ENCODE peak calls at places on chromosomes 4 and X, in four cellular contexts. One of them, this sample, is unnamed.

GRCh38 chrX:106912864-106913263 is 7.3 kb upstream of the CLDN2 start:
- DNase-seq in mesothelial cell of epicardium: no peak
- DNase-seq in endothelial cell: no peak
- DNase-seq in Calu3: no peak
- DNase-seq in this sample: no peak

GRCh38 chr4:6746721-6747689 is 31.0 kb downstream of the BLOC1S4 start:
- DNase-seq in mesothelial cell of epicardium: no peak
- DNase-seq in endothelial cell: no peak
- DNase-seq in Calu3: peak; percentile 55
- DNase-seq in this sample: peak; percentile 72

GRCh38 chrX:97050413-97050812 is 166.7 kb downstream of the RPA4 start:
- DNase-seq in mesothelial cell of epicardium: no peak
- DNase-seq in endothelial cell: no peak
- DNase-seq in Calu3: no peak
- DNase-seq in this sample: no peak

GRCh38 chrX:1449581-1450149 is 3.0 kb downstream of the ASMTL start:
- DNase-seq in mesothelial cell of epicardium: no peak
- DNase-seq in endothelial cell: no peak
- DNase-seq in Calu3: no peak
- DNase-seq in this sample: peak; percentile 49

GRCh38 chr4:166972071-166972470 is 262.2 kb downstream of the SPOCK3 start:
- DNase-seq in Calu3: no peak
- DNase-seq in endothelial cell: no peak
- DNase-seq in mesothelial cell of epicardium: no peak
- DNase-seq in this sample: no peak

GRCh38 chr4:16226816-16227461 is 668 bp upstream of the TAPT1 start:
- DNase-seq in Calu3: peak; percentile 46
- DNase-seq in endothelial cell: peak; percentile 51
- DNase-seq in mesothelial cell of epicardium: peak; percentile 31
- DNase-seq in this sample: peak; percentile 74

GRCh38 chrX:40140706-40141499 is 43.1 kb upstream of the BCOR start:
- DNase-seq in Calu3: peak; percentile 23
- DNase-seq in mesothelial cell of epicardium: no peak
- DNase-seq in endothelial cell: no peak
- DNase-seq in this sample: peak; percentile 79

GRCh38 chrX:362937-363620 is 23.6 kb downstream of the PPP2R3B start:
- DNase-seq in mesothelial cell of epicardium: no peak
- DNase-seq in endothelial cell: no peak
- DNase-seq in Calu3: no peak
- DNase-seq in this sample: no peak

GRCh38 chr4:67565284-67565683 is 6.8 kb downstream of the STAP1 start:
- DNase-seq in mesothelial cell of epicardium: no peak
- DNase-seq in Calu3: no peak
- DNase-seq in endothelial cell: no peak
- DNase-seq in this sample: no peak

GRCh38 chr4:127687580-127687979 is 42.6 kb upstream of the SLC25A31 start:
- DNase-seq in Calu3: no peak
- DNase-seq in mesothelial cell of epicardium: no peak
- DNase-seq in endothelial cell: no peak
- DNase-seq in this sample: no peak

GRCh38 chr4:128869801-128870509 is 60.5 kb downstream of the JADE1 start:
- DNase-seq in mesothelial cell of epicardium: no peak
- DNase-seq in Calu3: no peak
- DNase-seq in endothelial cell: no peak
- DNase-seq in this sample: no peak

GRCh38 chr4:125123710-125124109 is 191.0 kb upstream of the FAT4 start:
- DNase-seq in mesothelial cell of epicardium: no peak
- DNase-seq in Calu3: no peak
- DNase-seq in endothelial cell: no peak
- DNase-seq in this sample: no peak

GRCh38 chr4:183872531-183872930 is 32.6 kb upstream of the STOX2 start:
- DNase-seq in mesothelial cell of epicardium: no peak
- DNase-seq in Calu3: no peak
- DNase-seq in endothelial cell: no peak
- DNase-seq in this sample: no peak

GRCh38 chr4:119697887-119698393 is 69.3 kb upstream of the PDE5A start:
- DNase-seq in endothelial cell: no peak
- DNase-seq in mesothelial cell of epicardium: no peak
- DNase-seq in Calu3: peak; percentile 20
- DNase-seq in this sample: no peak

GRCh38 chr4:48184891-48185290 is 50.8 kb upstream of the TXK start:
- DNase-seq in Calu3: no peak
- DNase-seq in mesothelial cell of epicardium: no peak
- DNase-seq in endothelial cell: no peak
- DNase-seq in this sample: no peak

GRCh38 chr4:158958489-158959270 is 144.2 kb upstream of the RAPGEF2 start:
- DNase-seq in mesothelial cell of epicardium: no peak
- DNase-seq in endothelial cell: no peak
- DNase-seq in Calu3: no peak
- DNase-seq in this sample: no peak

GRCh38 chrX:153576961-153577360 is 22.0 kb downstream of the CCNQ start:
- DNase-seq in endothelial cell: no peak
- DNase-seq in mesothelial cell of epicardium: no peak
- DNase-seq in Calu3: no peak
- DNase-seq in this sample: no peak

GRCh38 chrX:110402091-110402854 is 43.6 kb downstream of the RTL9 start:
- DNase-seq in Calu3: no peak
- DNase-seq in endothelial cell: no peak
- DNase-seq in mesothelial cell of epicardium: no peak
- DNase-seq in this sample: no peak

GRCh38 chr4:80185787-80186548 is 11.3 kb upstream of the PRDM8 start:
- DNase-seq in mesothelial cell of epicardium: no peak
- DNase-seq in endothelial cell: peak; percentile 38
- DNase-seq in Calu3: no peak
- DNase-seq in this sample: no peak

GRCh38 chr4:174278467-174278866 is 5.0 kb downstream of the FBXO8 start:
- DNase-seq in Calu3: no peak
- DNase-seq in endothelial cell: no peak
- DNase-seq in mesothelial cell of epicardium: no peak
- DNase-seq in this sample: no peak

GRCh38 chrX:73127700-73128241 is 48.5 kb upstream of the PABPC1L2A start:
- DNase-seq in mesothelial cell of epicardium: no peak
- DNase-seq in endothelial cell: peak; percentile 2
- DNase-seq in Calu3: no peak
- DNase-seq in this sample: no peak

GRCh38 chr4:148214529-148215166 is 227.6 kb downstream of the NR3C2 start:
- DNase-seq in mesothelial cell of epicardium: no peak
- DNase-seq in Calu3: no peak
- DNase-seq in endothelial cell: no peak
- DNase-seq in this sample: no peak

GRCh38 chr4:34720563-34720962 is 1523.8 kb downstream of the ARAP2 start:
- DNase-seq in endothelial cell: no peak
- DNase-seq in Calu3: no peak
- DNase-seq in mesothelial cell of epicardium: no peak
- DNase-seq in this sample: no peak

GRCh38 chrX:53093748-53094583 is at the start of gene KANTR:
- DNase-seq in Calu3: peak; percentile 89
- DNase-seq in mesothelial cell of epicardium: peak; percentile 63
- DNase-seq in endothelial cell: peak; percentile 74
- DNase-seq in this sample: peak; percentile 94

GRCh38 chrX:72368796-72369195 is 63.1 kb upstream of the CITED1 start:
- DNase-seq in endothelial cell: no peak
- DNase-seq in Calu3: no peak
- DNase-seq in mesothelial cell of epicardium: no peak
- DNase-seq in this sample: no peak

DNA sequence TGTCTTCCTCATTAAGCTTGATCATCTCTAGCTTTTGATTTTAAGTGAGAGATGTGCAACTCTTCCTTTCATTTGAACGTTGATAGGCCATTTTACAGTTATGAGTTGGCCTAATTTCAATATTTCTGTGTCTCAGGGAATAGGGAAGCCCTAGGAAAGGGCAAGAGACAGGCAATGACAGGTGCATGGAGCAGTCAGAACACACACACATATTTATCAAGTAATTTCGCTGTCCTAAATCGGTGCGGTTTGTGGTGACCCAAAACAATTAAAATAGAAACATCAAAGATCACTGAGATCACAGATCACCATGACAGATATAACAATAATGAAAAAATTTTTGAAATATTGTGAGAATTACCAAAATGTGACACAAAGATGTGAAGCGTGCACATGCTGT is 87.7 kb upstream of the LSM6 start:
- DNase-seq in endothelial cell: no peak
- DNase-seq in mesothelial cell of epicardium: no peak
- DNase-seq in Calu3: no peak
- DNase-seq in this sample: no peak
- TF ChIP-seq CTCF in endothelial cell: no peak
- TF ChIP-seq CTCF in mesothelial cell of epicardium: no peak
- TF ChIP-seq CTCF in Calu3: no peak
- TF ChIP-seq CTCF in this sample: no peak

GRCh38 chr4:156377036-156377700 is 423.5 kb upstream of the CTSO start:
- DNase-seq in mesothelial cell of epicardium: no peak
- DNase-seq in endothelial cell: no peak
- DNase-seq in Calu3: no peak
- DNase-seq in this sample: no peak

GRCh38 chr4:156374894-156375293 is 421.2 kb upstream of the CTSO start:
- DNase-seq in endothelial cell: no peak
- DNase-seq in Calu3: no peak
- DNase-seq in mesothelial cell of epicardium: no peak
- DNase-seq in this sample: no peak

GRCh38 chr4:156374069-156374468 is 420.4 kb upstream of the CTSO start:
- DNase-seq in Calu3: no peak
- DNase-seq in mesothelial cell of epicardium: no peak
- DNase-seq in endothelial cell: no peak
- DNase-seq in this sample: no peak

DNA sequence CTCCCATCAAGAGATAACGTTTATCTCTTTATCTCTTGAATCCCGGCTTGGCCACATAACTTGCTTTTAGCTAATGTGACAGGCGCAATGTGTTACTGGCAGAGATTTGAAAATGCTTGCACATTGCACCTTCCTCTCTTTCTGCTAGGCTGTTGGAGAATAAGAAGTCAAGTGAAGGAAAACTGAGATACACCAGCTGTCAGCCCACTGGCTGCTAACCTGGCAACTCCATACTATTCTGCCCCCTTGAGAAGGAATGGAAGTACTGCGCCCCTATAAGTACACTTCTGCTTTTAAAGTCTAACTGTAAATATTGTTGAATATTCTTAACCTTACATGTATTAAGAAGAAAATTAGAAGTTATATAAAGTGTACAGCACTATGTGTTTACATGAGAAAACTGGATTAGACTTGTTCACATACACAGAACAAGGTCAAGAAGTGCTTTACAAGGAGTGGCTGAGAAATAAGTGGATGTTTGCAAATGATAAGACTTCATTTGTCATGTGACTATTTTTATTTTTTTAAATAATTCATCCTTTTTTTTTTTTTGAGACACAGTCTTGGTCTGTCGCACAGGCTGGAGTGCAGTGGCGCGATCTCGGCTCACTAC is 424.5 kb upstream of the CTSO start:
- DNase-seq in endothelial cell: peak; percentile 33
- DNase-seq in mesothelial cell of epicardium: no peak
- DNase-seq in Calu3: peak; percentile 44
- DNase-seq in this sample: no peak
- TF ChIP-seq CTCF in endothelial cell: peak; percentile 75
- TF ChIP-seq CTCF in mesothelial cell of epicardium: peak; percentile 34
- TF ChIP-seq CTCF in Calu3: peak; percentile 27
- TF ChIP-seq CTCF in this sample: no peak

GRCh38 chr4:105436414-105436813 is 37.4 kb downstream of the PPA2 start:
- DNase-seq in Calu3: no peak
- DNase-seq in mesothelial cell of epicardium: no peak
- DNase-seq in endothelial cell: no peak
- DNase-seq in this sample: no peak

GRCh38 chr4:105434940-105435339 is 38.9 kb downstream of the PPA2 start:
- DNase-seq in Calu3: no peak
- DNase-seq in mesothelial cell of epicardium: no peak
- DNase-seq in endothelial cell: no peak
- DNase-seq in this sample: no peak

DNA sequence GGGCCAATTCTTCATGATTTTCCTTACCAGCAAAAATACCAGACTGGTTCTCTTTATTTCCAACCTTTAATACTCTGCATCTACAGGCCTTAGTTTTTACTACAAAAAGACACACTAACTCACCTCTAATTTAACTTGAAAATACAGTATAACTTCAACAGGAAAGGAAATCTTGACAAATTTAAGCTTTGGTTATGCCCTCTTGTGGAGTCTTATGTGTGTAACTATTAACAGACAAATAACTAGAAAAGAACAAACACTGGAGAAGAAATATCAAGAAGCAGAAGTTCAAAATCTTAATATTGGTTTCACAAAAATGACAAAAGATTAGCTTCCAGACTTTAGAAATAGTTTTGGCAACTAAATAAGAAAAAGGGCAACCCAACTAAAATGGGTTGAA is 33.0 kb downstream of the PPA2 start:
- DNase-seq in mesothelial cell of epicardium: no peak
- DNase-seq in Calu3: no peak
- DNase-seq in endothelial cell: no peak
- DNase-seq in this sample: no peak
- TF ChIP-seq CTCF in mesothelial cell of epicardium: no peak
- TF ChIP-seq CTCF in Calu3: no peak
- TF ChIP-seq CTCF in endothelial cell: no peak
- TF ChIP-seq CTCF in this sample: no peak

DNA sequence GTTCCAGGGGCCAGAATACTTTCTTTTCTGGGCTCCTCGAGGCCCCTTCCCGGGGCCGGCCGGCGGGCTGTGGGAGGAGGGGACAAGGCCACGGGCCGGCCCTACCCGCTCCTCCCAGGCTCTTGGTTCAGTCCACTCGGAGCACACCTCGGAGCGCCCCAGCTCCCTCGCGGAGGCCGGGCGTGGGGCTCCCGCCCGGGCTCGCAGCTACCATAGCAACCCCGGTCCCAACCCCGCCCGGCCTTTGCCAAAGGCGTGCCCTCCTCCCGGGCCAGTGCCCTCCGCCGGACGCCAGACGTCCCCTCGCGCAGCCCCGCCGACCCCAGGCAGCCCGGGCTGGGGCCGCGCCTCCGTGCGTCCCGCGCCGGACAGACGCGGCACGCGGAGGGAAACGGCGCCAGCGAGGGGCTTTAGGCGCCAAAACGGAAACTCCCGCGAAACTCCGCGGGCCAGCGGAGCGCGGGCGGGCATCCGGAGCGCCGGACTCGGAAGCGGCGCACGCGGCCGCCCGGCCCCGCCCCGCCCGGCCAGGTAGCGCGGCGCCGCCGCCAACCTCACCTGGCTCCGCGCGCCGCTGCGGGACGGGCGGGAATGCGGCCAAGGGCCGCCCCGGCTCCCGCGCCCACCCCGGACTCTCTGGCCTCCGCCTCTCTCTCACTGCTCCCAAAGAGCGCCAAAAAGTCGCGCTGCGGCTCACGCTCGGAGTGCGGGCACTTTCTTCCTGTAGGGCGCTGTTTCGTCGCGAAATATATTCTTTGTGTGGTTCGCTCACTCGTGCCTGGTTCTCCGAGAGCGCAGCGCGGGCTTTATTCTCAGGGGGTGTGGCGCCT is 633 bp upstream of the MBNL3 start:
- DNase-seq in endothelial cell: peak; percentile 35
- DNase-seq in Calu3: peak; percentile 69
- DNase-seq in mesothelial cell of epicardium: peak; percentile 40
- DNase-seq in this sample: peak; percentile 74
- TF ChIP-seq CTCF in endothelial cell: no peak
- TF ChIP-seq CTCF in Calu3: no peak
- TF ChIP-seq CTCF in mesothelial cell of epicardium: no peak
- TF ChIP-seq CTCF in this sample: no peak

This sample was measured in coronary artery.